ENCODE peak calls at places on chromosomes 5 and 9, in seven cellular contexts. M, X, K, Z, T, J and Y are unnamed samples.
A peak's percentile ranks its signal among the peaks of the same experiment; 100 is the strongest.

GRCh38 chr5:149871471-149871870 is 73.1 kb downstream of the PDE6A start:
- DNase-seq in M (no peak), X (no peak), K (no peak), Z (no peak), T (no peak), J (no peak), Y (no peak)

GRCh38 chr5:143494162-143494561 is 90.7 kb upstream of the NR3C1 start:
- DNase-seq in M (peak; percentile 80), X (peak; percentile 94), K (peak; percentile 75), Z (peak; percentile 60), T (no peak), J (no peak), Y (peak; percentile 4)

GRCh38 chr9:129242191-129242953 is 64.3 kb upstream of the IER5L start:
- DNase-seq in M (no peak), X (no peak), K (no peak), Z (no peak), T (no peak), J (no peak), Y (no peak)

GRCh38 chr5:77770293-77771005 is 5.7 kb downstream of the TBCA start:
- DNase-seq in M (no peak), X (peak; percentile 27), K (no peak), Z (no peak), T (no peak), J (no peak), Y (no peak)

GRCh38 chr9:93184439-93185221 is 691 bp downstream of the WNK2 start:
- DNase-seq in M (no peak), X (no peak), K (no peak), Z (peak; percentile 51), T (no peak), J (peak; percentile 58), Y (no peak)

GRCh38 chr5:54738118-54738972 is 220.8 kb downstream of the SNX18 start:
- DNase-seq in M (no peak), X (peak; percentile 69), K (no peak), Z (peak; percentile 62), T (no peak), J (no peak), Y (no peak)

GRCh38 chr5:89847743-89848142 is 561.8 kb downstream of the CETN3 start:
- DNase-seq in M (no peak), X (peak; percentile 1), K (no peak), Z (no peak), T (no peak), J (no peak), Y (no peak)

GRCh38 chr9:114830546-114830945 is 24.7 kb upstream of the TNFSF15 start:
- DNase-seq in M (no peak), X (no peak), K (no peak), Z (no peak), T (no peak), J (no peak), Y (peak; percentile 14)

GRCh38 chr9:14271078-14271673 is 42.8 kb downstream of the NFIB start:
- DNase-seq in M (no peak), X (peak; percentile 82), K (peak; percentile 85), Z (no peak), T (no peak), J (no peak), Y (no peak)

GRCh38 chr5:35185518-35185917 is 44.8 kb downstream of the PRLR start:
- DNase-seq in M (no peak), X (no peak), K (no peak), Z (no peak), T (no peak), J (no peak), Y (no peak)

GRCh38 chr5:137605377-137605776 is 106.3 kb upstream of the SPOCK1 start:
- DNase-seq in M (no peak), X (no peak), K (no peak), Z (peak; percentile 24), T (no peak), J (no peak), Y (peak; percentile 93)

GRCh38 chr5:83577036-83577636 is 105.6 kb downstream of the VCAN start:
- DNase-seq in M (no peak), X (peak; percentile 32), K (no peak), Z (no peak), T (no peak), J (no peak), Y (no peak)

GRCh38 chr9:82987790-82988189 is 75.2 kb downstream of the RASEF start:
- DNase-seq in M (no peak), X (no peak), K (no peak), Z (no peak), T (no peak), J (no peak), Y (no peak)